ENCODE peak calls at places on chromosome 22, in nine cellular contexts. One of them, this sample, is unnamed.

GRCh38 chr22:17172172-17172833 is 13.2 kb upstream of the HDHD5 start:
- DNase-seq in non-pigmented ciliary epithelial cell: no peak
- DNase-seq in NCI-H345: no peak
- DNase-seq in posterior cingulate gyrus: no peak
- DNase-seq in A549: no peak
- DNase-seq in EH: no peak
- DNase-seq in Right ventricle myocardium superior: peak
- DNase-seq in iris pigment epithelial cell: peak
- DNase-seq in kidney glomerular epithelial cell: no peak
- DNase-seq in this sample: no peak

GRCh38 chr22:42692239-42693054 is 28.2 kb downstream of the A4GALT start:
- DNase-seq in non-pigmented ciliary epithelial cell: no peak
- DNase-seq in NCI-H345: no peak
- DNase-seq in posterior cingulate gyrus: no peak
- DNase-seq in A549: peak
- DNase-seq in EH: no peak
- DNase-seq in Right ventricle myocardium superior: no peak
- DNase-seq in iris pigment epithelial cell: no peak
- DNase-seq in kidney glomerular epithelial cell: no peak
- DNase-seq in this sample: no peak

GRCh38 chr22:44172370-44173108 is 8.2 kb upstream of the PARVG start:
- DNase-seq in non-pigmented ciliary epithelial cell: no peak
- DNase-seq in NCI-H345: peak
- DNase-seq in posterior cingulate gyrus: peak
- DNase-seq in A549: no peak
- DNase-seq in EH: no peak
- DNase-seq in Right ventricle myocardium superior: peak
- DNase-seq in iris pigment epithelial cell: no peak
- DNase-seq in kidney glomerular epithelial cell: no peak
- DNase-seq in this sample: no peak

GRCh38 chr22:16131918-16132317 is 442.1 kb downstream of the POTEH start:
- DNase-seq in non-pigmented ciliary epithelial cell: no peak
- DNase-seq in NCI-H345: no peak
- DNase-seq in posterior cingulate gyrus: no peak
- DNase-seq in A549: no peak
- DNase-seq in EH: no peak
- DNase-seq in Right ventricle myocardium superior: no peak
- DNase-seq in iris pigment epithelial cell: no peak
- DNase-seq in kidney glomerular epithelial cell: no peak
- DNase-seq in this sample: no peak

GRCh38 chr22:35518781-35519180 is 21.9 kb upstream of the RASD2 start:
- DNase-seq in non-pigmented ciliary epithelial cell: no peak
- DNase-seq in NCI-H345: no peak
- DNase-seq in posterior cingulate gyrus: no peak
- DNase-seq in A549: no peak
- DNase-seq in EH: no peak
- DNase-seq in Right ventricle myocardium superior: no peak
- DNase-seq in iris pigment epithelial cell: no peak
- DNase-seq in kidney glomerular epithelial cell: no peak
- DNase-seq in this sample: no peak

GRCh38 chr22:25081409-25081824 is 118.2 kb upstream of the CRYBB3 start:
- DNase-seq in non-pigmented ciliary epithelial cell: no peak
- DNase-seq in NCI-H345: no peak
- DNase-seq in posterior cingulate gyrus: no peak
- DNase-seq in A549: peak
- DNase-seq in EH: peak
- DNase-seq in Right ventricle myocardium superior: no peak
- DNase-seq in iris pigment epithelial cell: peak
- DNase-seq in kidney glomerular epithelial cell: peak
- DNase-seq in this sample: peak

GRCh38 chr22:29000225-29000556 is 61.4 kb downstream of the C22orf31 start:
- DNase-seq in non-pigmented ciliary epithelial cell: no peak
- DNase-seq in NCI-H345: no peak
- DNase-seq in posterior cingulate gyrus: no peak
- DNase-seq in A549: no peak
- DNase-seq in EH: no peak
- DNase-seq in Right ventricle myocardium superior: no peak
- DNase-seq in iris pigment epithelial cell: no peak
- DNase-seq in kidney glomerular epithelial cell: peak
- DNase-seq in this sample: no peak

GRCh38 chr22:24706732-24707476 is 67.6 kb downstream of the PIWIL3 start:
- DNase-seq in non-pigmented ciliary epithelial cell: no peak
- DNase-seq in NCI-H345: no peak
- DNase-seq in posterior cingulate gyrus: no peak
- DNase-seq in A549: no peak
- DNase-seq in EH: no peak
- DNase-seq in Right ventricle myocardium superior: no peak
- DNase-seq in iris pigment epithelial cell: no peak
- DNase-seq in kidney glomerular epithelial cell: no peak
- DNase-seq in this sample: no peak

GRCh38 chr22:46290121-46290842 is 6.4 kb upstream of the GTSE1 start:
- DNase-seq in non-pigmented ciliary epithelial cell: no peak
- DNase-seq in NCI-H345: peak
- DNase-seq in posterior cingulate gyrus: no peak
- DNase-seq in A549: no peak
- DNase-seq in EH: no peak
- DNase-seq in Right ventricle myocardium superior: peak
- DNase-seq in iris pigment epithelial cell: no peak
- DNase-seq in kidney glomerular epithelial cell: no peak
- DNase-seq in this sample: no peak

GRCh38 chr22:21641417-21641794 is 696 bp upstream of the SDF2L1 start:
- DNase-seq in non-pigmented ciliary epithelial cell: no peak
- DNase-seq in NCI-H345: no peak
- DNase-seq in posterior cingulate gyrus: no peak
- DNase-seq in A549: peak
- DNase-seq in EH: peak
- DNase-seq in Right ventricle myocardium superior: peak
- DNase-seq in iris pigment epithelial cell: peak
- DNase-seq in kidney glomerular epithelial cell: peak
- DNase-seq in this sample: no peak

This sample was measured in CD4-positive, alpha-beta T cell.